ENCODE peak calls at places on chromosomes 6 and 20, in four cellular contexts. U, G, Z and O are unnamed samples.

GRCh38 chr6:20028143-20028542 is 184.1 kb downstream of the MBOAT1 start:
- DNase-seq in U (no peak), G (no peak), Z (no peak), O (no peak)

GRCh38 chr6:36971926-36972673 is 13.9 kb downstream of the MTCH1 start:
- DNase-seq in U (no peak), G (no peak), Z (no peak), O (no peak)

GRCh38 chr6:95648636-95649035 is 71.3 kb downstream of the MANEA start:
- DNase-seq in U (no peak), G (no peak), Z (no peak), O (no peak)

GRCh38 chr6:131265939-131266338 is 130.7 kb downstream of the AKAP7 start:
- DNase-seq in U (no peak), G (no peak), Z (no peak), O (no peak)

GRCh38 chr20:1854246-1854645 is 41.0 kb upstream of the SIRPA start:
- DNase-seq in U (no peak), G (no peak), Z (no peak), O (no peak)

GRCh38 chr6:27810768-27811298 is 101.4 kb downstream of the OR2B2 start:
- DNase-seq in U (peak), G (no peak), Z (no peak), O (peak)

GRCh38 chr6:132820629-132821381 is 6.4 kb downstream of the RPS12 start:
- DNase-seq in U (no peak), G (peak), Z (peak), O (no peak)

GRCh38 chr6:133951881-133952814 is 876 bp upstream of the TBPL1 start:
- DNase-seq in U (peak), G (peak), Z (peak), O (no peak)

GRCh38 chr6:1586861-1587450 is 22.8 kb upstream of the FOXC1 start:
- DNase-seq in U (no peak), G (no peak), Z (no peak), O (no peak)

GRCh38 chr6:154537942-154538341 is 27.5 kb upstream of the CNKSR3 start:
- DNase-seq in U (no peak), G (no peak), Z (no peak), O (no peak)

GRCh38 chr20:63898882-63899558 is 4.1 kb downstream of the DNAJC5 start:
- DNase-seq in U (no peak), G (no peak), Z (no peak), O (no peak)

GRCh38 chr20:42836339-42836738 is 353.4 kb downstream of the PTPRT start:
- DNase-seq in U (no peak), G (no peak), Z (no peak), O (no peak)

DNA sequence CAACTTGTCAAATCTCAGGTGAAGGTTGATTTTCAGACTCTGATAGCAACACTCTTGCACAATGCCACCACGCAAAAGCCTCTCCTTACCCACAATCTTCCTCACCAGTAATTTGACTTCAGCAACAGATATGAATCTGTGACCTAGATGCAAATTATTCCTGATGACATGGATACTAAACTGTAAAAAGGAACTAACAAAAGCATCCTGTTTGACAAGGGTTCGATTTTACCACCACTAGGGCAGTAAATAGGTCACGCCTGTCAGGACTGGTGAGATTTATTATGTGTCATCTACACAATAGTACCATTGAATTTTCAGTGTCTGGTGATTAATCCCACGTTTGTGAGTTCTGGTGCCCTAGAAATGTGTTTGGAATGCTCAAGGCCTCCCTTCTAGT is 134.5 kb upstream of the COL21A1 start:
- DNase-seq in U (no peak), G (peak), Z (peak), O (no peak)
- H3K4me3 ChIP-seq in U (no peak), G (no peak), Z (no peak), O (no peak)

DNA sequence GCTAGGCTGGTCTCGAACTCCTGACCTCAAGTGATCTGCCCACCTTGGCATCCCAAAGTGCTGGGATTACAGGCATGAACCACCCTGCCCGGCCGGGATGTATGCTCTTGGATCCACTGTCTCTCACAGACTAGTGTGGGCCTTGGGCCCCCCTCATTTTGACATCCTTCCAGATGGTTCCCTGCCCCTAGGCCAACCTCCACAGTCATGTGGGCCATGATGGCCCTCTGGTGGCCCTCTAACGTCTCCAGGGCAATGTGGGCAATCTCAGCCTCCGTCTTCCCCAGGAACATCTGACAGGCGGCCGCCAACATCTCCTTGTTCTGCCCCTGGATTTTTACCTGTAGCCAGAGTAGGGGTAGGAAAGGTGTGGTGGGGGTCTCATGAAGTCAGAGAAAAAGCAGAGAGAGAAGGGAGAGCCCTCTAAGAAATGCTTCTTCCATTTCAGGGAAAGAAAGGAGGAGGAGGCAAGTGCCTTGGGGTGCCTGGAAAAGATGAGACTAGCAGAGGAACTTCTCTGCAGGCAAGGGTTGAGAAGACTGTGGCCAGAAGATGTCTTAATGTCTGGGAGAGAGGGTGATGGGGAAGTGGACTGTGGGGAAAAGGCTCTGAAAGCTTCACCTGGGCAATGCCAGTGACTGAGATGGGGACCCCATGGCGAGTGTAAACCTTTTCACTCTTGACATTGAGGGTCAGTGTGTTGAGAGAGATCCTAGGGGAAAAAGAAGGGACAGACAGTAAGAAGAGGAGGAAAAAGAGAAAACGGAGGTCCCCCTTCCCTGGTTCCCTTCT is 1.3 kb downstream of the FLOT1 start:
- DNase-seq in U (no peak), G (peak), Z (peak), O (no peak)
- H3K4me3 ChIP-seq in U (peak), G (peak), Z (peak), O (peak)

DNA sequence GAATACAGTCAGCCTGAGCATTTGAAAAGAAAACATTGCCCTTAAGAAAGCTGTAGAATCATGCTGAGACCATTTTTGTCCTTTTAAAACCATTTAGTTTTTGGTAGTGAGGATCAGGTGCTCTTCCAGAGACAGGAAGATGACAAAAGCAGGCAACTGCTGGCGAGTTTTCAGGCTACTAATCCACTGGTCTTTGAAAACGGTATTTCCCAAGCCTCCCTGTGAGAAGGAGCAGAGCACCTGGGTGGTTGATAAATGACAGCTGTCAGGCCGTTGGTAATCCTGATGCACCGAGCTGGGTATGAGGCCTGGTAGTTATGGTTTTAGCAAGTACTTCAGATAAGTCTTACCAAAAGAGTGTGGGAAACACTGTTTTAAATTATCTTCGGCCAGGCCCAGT is 10.1 kb upstream of the SEC63 start:
- DNase-seq in U (no peak), G (no peak), Z (no peak), O (no peak)
- H3K4me3 ChIP-seq in U (no peak), G (no peak), Z (no peak), O (no peak)

GRCh38 chr6:144186817-144187625 is 36.7 kb downstream of the STX11 start:
- DNase-seq in U (no peak), G (no peak), Z (no peak), O (no peak)

GRCh38 chr6:144190051-144190450 is 39.7 kb downstream of the STX11 start:
- DNase-seq in U (no peak), G (peak), Z (no peak), O (no peak)

GRCh38 chr6:144194293-144194828 is 44.0 kb downstream of the STX11 start:
- DNase-seq in U (no peak), G (no peak), Z (no peak), O (no peak)

GRCh38 chr6:144195671-144196070 is 45.4 kb downstream of the STX11 start:
- DNase-seq in U (no peak), G (no peak), Z (peak), O (no peak)

DNA sequence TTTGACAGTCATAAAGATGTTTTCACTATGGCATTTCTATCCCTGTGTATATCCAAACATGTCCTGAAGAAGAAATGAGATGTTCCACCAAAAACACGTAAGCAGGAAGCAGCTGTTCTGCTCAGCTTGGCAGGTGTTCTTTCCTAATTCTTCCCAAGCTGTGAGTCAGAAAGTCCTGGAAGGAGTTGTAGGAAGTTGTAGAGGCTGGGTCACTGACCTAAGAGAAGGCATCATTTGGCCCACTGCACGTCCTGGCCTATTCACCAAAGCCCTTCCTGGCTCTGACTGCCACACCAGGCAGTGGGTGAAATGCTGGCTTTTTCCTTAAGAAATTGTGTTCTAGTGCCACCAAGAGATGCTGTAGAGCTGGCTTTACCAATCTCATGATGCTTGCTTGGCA is 40.3 kb downstream of the STX11 start:
- DNase-seq in U (no peak), G (peak), Z (peak), O (no peak)
- H3K4me3 ChIP-seq in U (no peak), G (no peak), Z (no peak), O (no peak)

GRCh38 chr6:12482386-12482785 is 192.2 kb downstream of the EDN1 start:
- DNase-seq in U (no peak), G (no peak), Z (no peak), O (no peak)

GRCh38 chr6:12485226-12485764 is 195.1 kb downstream of the EDN1 start:
- DNase-seq in U (no peak), G (no peak), Z (no peak), O (no peak)

GRCh38 chr6:12485837-12486236 is 195.7 kb downstream of the EDN1 start:
- DNase-seq in U (no peak), G (no peak), Z (no peak), O (no peak)

GRCh38 chr6:12484519-12484918 is 194.4 kb downstream of the EDN1 start:
- DNase-seq in U (no peak), G (no peak), Z (no peak), O (no peak)

GRCh38 chr6:12483712-12484111 is 193.6 kb downstream of the EDN1 start:
- DNase-seq in U (no peak), G (peak), Z (peak), O (no peak)
- H3K4me3 ChIP-seq in U (no peak), G (peak), Z (peak), O (no peak)

GRCh38 chr6:82416346-82416745 is 52.7 kb downstream of the TPBG start:
- DNase-seq in U (no peak), G (no peak), Z (no peak), O (no peak)

GRCh38 chr6:82415820-82416219 is 52.2 kb downstream of the TPBG start:
- DNase-seq in U (no peak), G (no peak), Z (no peak), O (no peak)

GRCh38 chr6:82410151-82410621 is 46.6 kb downstream of the TPBG start:
- DNase-seq in U (no peak), G (peak), Z (peak), O (no peak)

GRCh38 chr6:82408952-82409421 is 45.4 kb downstream of the TPBG start:
- DNase-seq in U (no peak), G (peak), Z (peak), O (no peak)

GRCh38 chr6:82413868-82414267 is 50.3 kb downstream of the TPBG start:
- DNase-seq in U (no peak), G (no peak), Z (no peak), O (no peak)
- H3K4me3 ChIP-seq in U (no peak), G (no peak), Z (no peak), O (no peak)

DNA sequence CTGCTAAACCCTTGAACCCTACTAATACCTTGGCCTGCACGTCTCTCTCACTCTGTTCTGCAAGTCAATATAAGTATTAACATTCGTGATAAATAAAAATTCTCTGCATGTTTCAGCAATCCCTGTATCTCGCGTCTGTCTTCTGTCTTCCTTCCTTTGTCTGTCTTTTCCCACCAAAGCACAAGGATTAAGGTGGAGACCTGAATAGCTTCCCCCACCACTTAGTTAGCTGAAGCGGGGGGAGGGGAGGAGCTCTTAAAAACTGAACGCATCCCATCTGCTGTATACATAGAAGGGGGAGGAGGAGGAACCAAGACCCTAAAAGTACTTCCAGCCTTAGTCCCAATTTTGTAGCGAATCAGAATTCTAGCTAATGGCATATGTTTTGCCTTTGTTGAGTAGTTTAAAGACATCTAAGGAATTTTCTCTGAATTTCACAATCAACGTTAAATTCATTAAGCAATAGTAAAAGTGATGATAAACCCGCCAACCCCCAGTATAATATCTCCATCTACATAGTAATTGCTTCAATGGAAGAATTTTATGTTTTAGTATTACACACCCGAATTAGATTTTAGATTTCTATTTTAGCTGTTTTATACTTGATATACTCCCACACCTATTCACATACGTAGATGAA is 47.9 kb downstream of the GNAS start:
- DNase-seq in U (no peak), G (no peak), Z (no peak), O (no peak)
- H3K4me3 ChIP-seq in U (no peak), G (no peak), Z (no peak), O (no peak)